ENCODE peak calls at places on chromosome 6, in four cellular contexts. One of them, this sample, is unnamed.

GRCh38 chr6:30192076-30192475 is 21.1 kb downstream of the TRIM26 start:
- DNase-seq in kidney epithelial cell: no peak
- DNase-seq in kidney: no peak
- DNase-seq in cardiac fibroblast: no peak
- DNase-seq in this sample: no peak

GRCh38 chr6:151121900-151122299 is 117.9 kb upstream of the AKAP12 start:
- DNase-seq in kidney epithelial cell: no peak
- DNase-seq in kidney: no peak
- DNase-seq in cardiac fibroblast: peak
- DNase-seq in this sample: no peak

GRCh38 chr6:161226005-161226964 is 47.6 kb downstream of the AGPAT4 start:
- DNase-seq in kidney epithelial cell: no peak
- DNase-seq in kidney: no peak
- DNase-seq in cardiac fibroblast: no peak
- DNase-seq in this sample: no peak

GRCh38 chr6:30061766-30062458 is 847 bp downstream of the POLR1H start:
- DNase-seq in kidney epithelial cell: no peak
- DNase-seq in kidney: peak
- DNase-seq in cardiac fibroblast: peak
- DNase-seq in this sample: peak

GRCh38 chr6:104940881-104941693 is 15.8 kb upstream of the LIN28B start:
- DNase-seq in kidney epithelial cell: no peak
- DNase-seq in kidney: peak
- DNase-seq in cardiac fibroblast: peak
- DNase-seq in this sample: peak

GRCh38 chr6:99219788-99220187 is 129.7 kb downstream of the FAXC start:
- DNase-seq in kidney epithelial cell: no peak
- DNase-seq in kidney: no peak
- DNase-seq in cardiac fibroblast: no peak
- DNase-seq in this sample: no peak

GRCh38 chr6:80636689-80637088 is 530.2 kb downstream of the BCKDHB start:
- DNase-seq in kidney epithelial cell: no peak
- DNase-seq in kidney: no peak
- DNase-seq in cardiac fibroblast: no peak
- DNase-seq in this sample: no peak

GRCh38 chr6:118551063-118551672 is 3.1 kb downstream of the PLN start:
- DNase-seq in kidney epithelial cell: no peak
- DNase-seq in kidney: no peak
- DNase-seq in cardiac fibroblast: peak
- DNase-seq in this sample: peak

GRCh38 chr6:152314483-152314832 is 322.7 kb downstream of the SYNE1 start:
- DNase-seq in kidney epithelial cell: no peak
- DNase-seq in kidney: no peak
- DNase-seq in cardiac fibroblast: no peak
- DNase-seq in this sample: no peak

GRCh38 chr6:37561361-37561760 is 61.7 kb upstream of the CCDC167 start:
- DNase-seq in kidney epithelial cell: no peak
- DNase-seq in kidney: no peak
- DNase-seq in cardiac fibroblast: no peak
- DNase-seq in this sample: no peak

GRCh38 chr6:154868143-154868594 is 126.9 kb upstream of the TIAM2 start:
- DNase-seq in kidney epithelial cell: no peak
- DNase-seq in kidney: no peak
- DNase-seq in cardiac fibroblast: peak
- DNase-seq in this sample: peak

GRCh38 chr6:166325383-166326042 is 16.8 kb downstream of the SFT2D1 start:
- DNase-seq in kidney epithelial cell: no peak
- DNase-seq in kidney: no peak
- DNase-seq in cardiac fibroblast: no peak
- DNase-seq in this sample: no peak
- H3K4me3 ChIP-seq in kidney epithelial cell: no peak
- H3K4me3 ChIP-seq in kidney: no peak
- H3K4me3 ChIP-seq in cardiac fibroblast: no peak
- H3K4me3 ChIP-seq in this sample: no peak

GRCh38 chr6:83958250-83958685 is 75.3 kb upstream of the MRAP2 start:
- DNase-seq in kidney epithelial cell: no peak
- DNase-seq in kidney: no peak
- DNase-seq in cardiac fibroblast: no peak
- DNase-seq in this sample: peak
- H3K4me3 ChIP-seq in kidney epithelial cell: no peak
- H3K4me3 ChIP-seq in kidney: no peak
- H3K4me3 ChIP-seq in cardiac fibroblast: no peak
- H3K4me3 ChIP-seq in this sample: no peak

GRCh38 chr6:144266091-144266649 is 19.0 kb upstream of the UTRN start:
- DNase-seq in kidney epithelial cell: no peak
- DNase-seq in kidney: no peak
- DNase-seq in cardiac fibroblast: peak
- DNase-seq in this sample: peak
- H3K4me3 ChIP-seq in kidney epithelial cell: no peak
- H3K4me3 ChIP-seq in kidney: no peak
- H3K4me3 ChIP-seq in cardiac fibroblast: no peak
- H3K4me3 ChIP-seq in this sample: no peak

GRCh38 chr6:44270526-44271405 is 516 bp downstream of the TMEM151B start:
- DNase-seq in kidney epithelial cell: no peak
- DNase-seq in kidney: no peak
- DNase-seq in cardiac fibroblast: no peak
- DNase-seq in this sample: no peak

GRCh38 chr6:44272529-44272928 is 2.3 kb downstream of the TMEM151B start:
- DNase-seq in kidney epithelial cell: no peak
- DNase-seq in kidney: no peak
- DNase-seq in cardiac fibroblast: no peak
- DNase-seq in this sample: no peak

GRCh38 chr6:44272999-44273566 is 2.8 kb downstream of the TMEM151B start:
- DNase-seq in kidney epithelial cell: no peak
- DNase-seq in kidney: no peak
- DNase-seq in cardiac fibroblast: no peak
- DNase-seq in this sample: no peak

GRCh38 chr6:44271406-44271723 is 1.1 kb downstream of the TMEM151B start:
- DNase-seq in kidney epithelial cell: no peak
- DNase-seq in kidney: no peak
- DNase-seq in cardiac fibroblast: no peak
- DNase-seq in this sample: no peak

GRCh38 chr6:44271914-44272313 is 1.7 kb downstream of the TMEM151B start:
- DNase-seq in kidney epithelial cell: no peak
- DNase-seq in kidney: no peak
- DNase-seq in cardiac fibroblast: no peak
- DNase-seq in this sample: no peak
- H3K4me3 ChIP-seq in kidney epithelial cell: no peak
- H3K4me3 ChIP-seq in kidney: no peak
- H3K4me3 ChIP-seq in cardiac fibroblast: no peak
- H3K4me3 ChIP-seq in this sample: no peak

GRCh38 chr6:33725222-33725621 is 13.7 kb upstream of the UQCC2 start:
- DNase-seq in kidney epithelial cell: no peak
- DNase-seq in kidney: peak
- DNase-seq in cardiac fibroblast: no peak
- DNase-seq in this sample: no peak
- H3K4me3 ChIP-seq in kidney epithelial cell: no peak
- H3K4me3 ChIP-seq in kidney: no peak
- H3K4me3 ChIP-seq in cardiac fibroblast: no peak
- H3K4me3 ChIP-seq in this sample: no peak

This sample was measured in fibroblast of villous mesenchyme.